ENCODE peak calls at places on chromosomes 6 and 20, in five cellular contexts. One of them, this sample, is unnamed. For H3K4me1, the result is how much of the 10 kb centered on the place peaks cover.

GRCh38 chr6:36719126-36719525 is 21.5 kb downstream of the RAB44 start:
- DNase-seq in Peyer's patch: no peak
- DNase-seq in thyroid gland: no peak
- DNase-seq in stomach: no peak
- DNase-seq in testis: no peak
- DNase-seq in this sample: no peak

GRCh38 chr6:139108378-139108777 is 26.5 kb upstream of the HECA start:
- DNase-seq in Peyer's patch: no peak
- DNase-seq in thyroid gland: no peak
- DNase-seq in stomach: no peak
- DNase-seq in testis: peak
- DNase-seq in this sample: no peak

GRCh38 chr20:9422335-9422734 is 92.1 kb upstream of the LAMP5 start:
- DNase-seq in Peyer's patch: no peak
- DNase-seq in thyroid gland: no peak
- DNase-seq in stomach: no peak
- DNase-seq in testis: no peak
- DNase-seq in this sample: no peak

GRCh38 chr6:144219056-144219685 is 66.0 kb upstream of the UTRN start:
- DNase-seq in Peyer's patch: no peak
- DNase-seq in thyroid gland: no peak
- DNase-seq in stomach: no peak
- DNase-seq in testis: no peak
- DNase-seq in this sample: no peak

GRCh38 chr6:17622144-17622543 is 22.0 kb downstream of the FAM8A1 start:
- DNase-seq in Peyer's patch: no peak
- DNase-seq in thyroid gland: peak
- DNase-seq in stomach: no peak
- DNase-seq in testis: no peak
- DNase-seq in this sample: no peak

GRCh38 chr6:44920952-44921491 is 407.1 kb upstream of the RUNX2 start:
- DNase-seq in Peyer's patch: no peak
- DNase-seq in thyroid gland: no peak
- DNase-seq in stomach: no peak
- DNase-seq in testis: no peak
- DNase-seq in this sample: no peak

GRCh38 chr6:148999921-149000589 is 253.2 kb downstream of the UST start:
- DNase-seq in Peyer's patch: no peak
- DNase-seq in thyroid gland: peak
- DNase-seq in stomach: peak
- DNase-seq in testis: peak
- DNase-seq in this sample: peak

GRCh38 chr20:50330504-50331313 is 140.1 kb downstream of the CEBPB start:
- DNase-seq in Peyer's patch: no peak
- DNase-seq in thyroid gland: peak
- DNase-seq in stomach: no peak
- DNase-seq in testis: no peak
- DNase-seq in this sample: no peak

GRCh38 chr20:36528875-36529425 is 12.4 kb upstream of the MYL9 start:
- DNase-seq in Peyer's patch: peak
- DNase-seq in thyroid gland: no peak
- DNase-seq in stomach: no peak
- DNase-seq in testis: no peak
- DNase-seq in this sample: no peak

GRCh38 chr6:63245908-63246307 is 34.6 kb downstream of the FKBP1C start:
- DNase-seq in Peyer's patch: no peak
- DNase-seq in thyroid gland: no peak
- DNase-seq in stomach: no peak
- DNase-seq in testis: no peak
- DNase-seq in this sample: no peak

GRCh38 chr20:24379116-24379927 is 90.1 kb upstream of the SYNDIG1 start:
- DNase-seq in Peyer's patch: no peak
- DNase-seq in thyroid gland: no peak
- DNase-seq in stomach: no peak
- DNase-seq in testis: no peak
- DNase-seq in this sample: no peak
- H3K27ac ChIP-seq in Peyer's patch: no peak
- H3K27ac ChIP-seq in thyroid gland: no peak
- H3K27ac ChIP-seq in stomach: peak
- H3K27ac ChIP-seq in testis: no peak
- H3K27ac ChIP-seq in this sample: no peak

DNA sequence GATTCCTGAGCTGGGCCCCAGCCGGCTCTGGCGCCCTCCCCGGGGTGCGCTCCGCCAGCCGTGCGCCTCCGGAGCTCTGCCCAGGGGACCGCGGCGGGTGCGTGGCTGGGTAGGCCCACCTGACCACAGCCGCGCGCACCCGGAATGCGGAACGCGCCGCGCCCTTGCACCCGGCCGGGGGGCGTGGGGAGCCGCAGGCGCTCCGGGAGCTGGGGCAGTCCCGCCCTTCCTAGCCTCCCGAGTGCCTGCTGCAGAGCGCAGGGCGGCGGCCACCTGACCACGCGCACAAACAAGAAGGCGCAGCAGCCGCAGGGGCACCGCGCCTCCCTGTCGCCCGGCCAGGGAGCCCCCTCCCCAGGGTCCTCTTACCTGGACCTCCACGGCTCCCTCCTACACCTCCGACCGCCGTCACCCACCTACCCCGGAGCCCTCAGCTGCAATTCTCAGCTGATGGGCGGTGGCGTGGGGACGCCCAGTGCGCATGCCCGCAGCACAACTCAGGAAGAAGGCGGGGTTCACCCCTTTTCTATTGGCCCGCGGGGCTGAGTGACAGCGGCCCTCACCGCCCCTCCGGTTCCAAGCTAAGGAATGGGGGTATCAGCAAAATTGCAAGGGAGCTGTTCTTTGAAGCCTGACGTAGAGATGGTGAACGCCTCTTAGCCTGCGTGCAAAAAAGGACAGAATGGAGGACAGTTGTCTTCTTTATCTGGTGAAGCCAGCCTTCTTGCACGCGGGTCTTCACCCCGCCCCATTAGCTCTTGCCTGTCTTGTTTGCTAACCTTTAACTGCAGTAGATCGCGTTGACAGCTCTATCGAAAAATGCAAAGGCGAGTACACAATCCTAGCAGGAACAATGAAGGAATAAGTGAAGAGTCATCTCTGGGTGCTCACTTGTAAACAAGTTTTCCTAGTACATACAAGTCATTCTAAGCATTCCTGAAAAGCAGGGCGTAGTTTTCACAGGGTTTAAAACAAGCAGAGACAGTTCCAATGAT is at the start of gene STX7:
- DNase-seq in Peyer's patch: peak
- DNase-seq in thyroid gland: peak
- DNase-seq in stomach: peak
- DNase-seq in testis: peak
- DNase-seq in this sample: peak
- H3K4me1 ChIP-seq in Peyer's patch: under half
- H3K4me1 ChIP-seq in thyroid gland: under half
- H3K4me1 ChIP-seq in stomach: under half
- H3K4me1 ChIP-seq in testis: under half
- H3K4me1 ChIP-seq in this sample: under half

GRCh38 chr6:31381666-31382065 is 21.7 kb upstream of the MICA start:
- DNase-seq in Peyer's patch: no peak
- DNase-seq in thyroid gland: no peak
- DNase-seq in stomach: no peak
- DNase-seq in testis: no peak
- DNase-seq in this sample: no peak

GRCh38 chr6:31378721-31379103 is 21.7 kb upstream of the HLA-B start:
- DNase-seq in Peyer's patch: peak
- DNase-seq in thyroid gland: no peak
- DNase-seq in stomach: no peak
- DNase-seq in testis: no peak
- DNase-seq in this sample: no peak

GRCh38 chr6:31377029-31377428 is 20.1 kb upstream of the HLA-B start:
- DNase-seq in Peyer's patch: no peak
- DNase-seq in thyroid gland: no peak
- DNase-seq in stomach: no peak
- DNase-seq in testis: no peak
- DNase-seq in this sample: no peak

GRCh38 chr6:31378062-31378720 is 21.2 kb upstream of the HLA-B start:
- DNase-seq in Peyer's patch: peak
- DNase-seq in thyroid gland: no peak
- DNase-seq in stomach: no peak
- DNase-seq in testis: no peak
- DNase-seq in this sample: no peak

DNA sequence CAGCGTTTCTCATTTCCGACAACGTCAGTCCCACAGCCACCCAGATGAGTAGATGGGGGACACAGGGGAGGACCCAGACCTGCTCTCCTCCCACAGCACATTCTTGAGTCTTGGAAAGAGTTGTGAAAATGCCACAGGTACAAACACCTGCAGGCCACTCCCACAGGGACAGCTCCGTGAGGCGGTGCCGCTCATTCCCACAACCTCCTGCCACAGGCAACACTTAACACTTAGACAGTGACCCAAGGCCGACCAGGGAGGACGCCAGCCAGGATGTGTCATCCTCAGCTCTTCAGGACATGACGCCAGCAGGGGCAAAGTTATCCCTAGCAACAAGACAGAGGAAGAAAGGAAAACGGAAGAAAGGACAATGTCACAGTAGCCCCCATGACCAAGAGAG is 22.9 kb upstream of the HLA-B start:
- DNase-seq in Peyer's patch: peak
- DNase-seq in thyroid gland: no peak
- DNase-seq in stomach: no peak
- DNase-seq in testis: no peak
- DNase-seq in this sample: no peak
- TF ChIP-seq POLR2A in Peyer's patch: peak
- TF ChIP-seq POLR2A in thyroid gland: no peak
- TF ChIP-seq POLR2A in stomach: no peak
- TF ChIP-seq POLR2A in testis: no peak
- TF ChIP-seq POLR2A in this sample: no peak

DNA sequence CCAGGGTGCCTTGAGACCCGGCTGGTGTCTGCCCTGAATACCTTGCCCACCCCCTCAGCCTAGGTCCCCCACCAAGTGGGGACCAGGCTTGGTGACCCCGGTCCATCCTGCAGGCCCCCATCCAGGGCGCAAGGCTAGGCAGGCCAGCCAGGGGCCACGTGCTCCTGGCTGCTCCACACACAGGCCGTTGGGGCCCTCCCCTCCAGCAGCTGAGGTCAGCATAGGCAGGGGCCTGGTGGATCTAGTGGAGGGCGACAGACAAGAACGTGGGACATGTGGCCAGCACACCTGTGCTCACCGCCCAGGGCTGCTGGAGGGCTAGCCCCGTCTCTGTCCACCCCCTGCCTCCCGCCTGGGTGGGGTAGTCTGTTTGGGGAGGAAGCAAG is 7.5 kb upstream of the HRH3 start:
- DNase-seq in Peyer's patch: no peak
- DNase-seq in thyroid gland: no peak
- DNase-seq in stomach: no peak
- DNase-seq in testis: no peak
- DNase-seq in this sample: no peak
- H3K27ac ChIP-seq in Peyer's patch: no peak
- H3K27ac ChIP-seq in thyroid gland: no peak
- H3K27ac ChIP-seq in stomach: no peak
- H3K27ac ChIP-seq in testis: no peak
- H3K27ac ChIP-seq in this sample: no peak

DNA sequence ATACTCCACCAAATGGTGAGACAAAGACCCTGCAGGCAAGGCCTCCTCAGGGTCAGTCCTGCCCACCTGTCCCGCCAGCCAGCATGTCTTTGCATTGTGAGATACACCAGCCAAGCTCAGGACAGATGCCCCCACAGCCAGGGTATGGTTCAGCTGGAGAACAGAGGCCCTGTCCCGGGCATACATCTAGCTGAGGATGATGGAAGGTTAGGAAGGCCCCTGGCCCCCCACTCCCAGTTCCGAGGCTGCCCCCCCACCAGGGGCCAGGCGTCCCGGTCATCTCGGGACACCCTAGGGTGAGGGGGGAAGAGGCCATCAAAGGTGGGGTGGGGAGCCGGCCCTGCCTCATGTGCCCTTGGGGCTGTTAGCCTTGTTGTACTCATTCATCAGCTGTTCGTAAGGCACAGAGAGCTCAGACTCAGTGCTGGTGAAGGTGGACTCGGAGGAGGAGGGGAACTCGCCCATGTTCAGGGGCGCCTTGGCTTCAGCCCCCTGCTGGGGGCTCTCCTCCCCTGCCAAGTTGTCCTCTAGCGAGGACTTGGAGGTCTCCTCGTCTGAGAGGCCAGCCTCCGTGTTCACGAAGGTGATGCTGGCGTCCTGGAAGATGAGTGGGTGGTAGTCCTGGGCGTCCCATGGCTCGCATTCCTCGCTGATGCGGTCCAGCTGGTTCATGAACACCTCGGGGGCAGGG is 38.6 kb downstream of the KCNK5 start:
- DNase-seq in Peyer's patch: peak
- DNase-seq in thyroid gland: no peak
- DNase-seq in stomach: no peak
- DNase-seq in testis: no peak
- DNase-seq in this sample: no peak
- H3K4me1 ChIP-seq in Peyer's patch: under half
- H3K4me1 ChIP-seq in thyroid gland: under half
- H3K4me1 ChIP-seq in stomach: under half
- H3K4me1 ChIP-seq in testis: under half
- H3K4me1 ChIP-seq in this sample: under half

This sample was measured in tibial nerve.